ENCODE peak calls at places on chromosomes 7 and 10, in four cellular contexts. Z is IMR-90, N is K562, V is GM12878. F is an unnamed sample.

GRCh38 chr7:149286811-149287400 is 24.9 kb downstream of the ZNF783 start:
- DNase-seq in Z (peak), N (no peak), V (no peak), F (no peak)

GRCh38 chr10:113228570-113228969 is 278.5 kb downstream of the TCF7L2 start:
- DNase-seq in Z (peak), N (no peak), V (no peak), F (no peak)

GRCh38 chr7:155460926-155461613 is 3.1 kb downstream of the EN2 start:
- DNase-seq in Z (no peak), N (no peak), V (no peak), F (no peak)

GRCh38 chr7:111232249-111233084 is 141.5 kb downstream of the LRRN3 start:
- DNase-seq in Z (peak), N (no peak), V (no peak), F (peak)

GRCh38 chr10:130354555-130354954 is 218.4 kb downstream of the GLRX3 start:
- DNase-seq in Z (no peak), N (no peak), V (no peak), F (no peak)

GRCh38 chr10:131657318-131657984 is 243.4 kb upstream of the PPP2R2D start:
- DNase-seq in Z (no peak), N (no peak), V (no peak), F (no peak)

GRCh38 chr10:116255931-116256748 is 16.9 kb downstream of the GFRA1 start:
- DNase-seq in Z (no peak), N (no peak), V (no peak), F (no peak)

GRCh38 chr7:74365320-74366022 is 76.3 kb downstream of the CLIP2 start:
- DNase-seq in Z (peak), N (peak), V (no peak), F (peak)

GRCh38 chr7:14085901-14086300 is 96.4 kb upstream of the ETV1 start:
- DNase-seq in Z (no peak), N (no peak), V (no peak), F (no peak)

GRCh38 chr7:117790731-117791130 is 82.5 kb downstream of the CTTNBP2 start:
- DNase-seq in Z (no peak), N (no peak), V (no peak), F (no peak)

GRCh38 chr7:106616692-106617052 is 44.3 kb downstream of the CCDC71L start:
- DNase-seq in Z (peak), N (no peak), V (no peak), F (no peak)

GRCh38 chr10:115604627-115605026 is 511.5 kb downstream of the ATRNL1 start:
- DNase-seq in Z (no peak), N (no peak), V (no peak), F (no peak)

GRCh38 chr10:126119591-126119990 is 223.2 kb downstream of the FANK1 start:
- DNase-seq in Z (peak), N (no peak), V (no peak), F (no peak)

GRCh38 chr10:48609899-48610584 is 5.2 kb upstream of the ARHGAP22 start:
- DNase-seq in Z (no peak), N (no peak), V (peak), F (no peak)

GRCh38 chr7:73703985-73704639 is 15.4 kb downstream of the STX1A start:
- DNase-seq in Z (peak), N (peak), V (no peak), F (no peak)

GRCh38 chr7:158707610-158708009 is 3.0 kb upstream of the NCAPG2 start:
- DNase-seq in Z (no peak), N (no peak), V (no peak), F (no peak)

GRCh38 chr7:155988421-155988820 is 176.2 kb upstream of the SHH start:
- DNase-seq in Z (no peak), N (no peak), V (no peak), F (no peak)

GRCh38 chr7:100247152-100247757 is 27.5 kb downstream of the PVRIG start:
- DNase-seq in Z (peak), N (peak), V (no peak), F (peak)

GRCh38 chr7:40571796-40572195 is 437.0 kb downstream of the SUGCT start:
- DNase-seq in Z (peak), N (no peak), V (no peak), F (no peak)

GRCh38 chr10:97736902-97737769 is at the start of gene ZFYVE27:
- DNase-seq in Z (peak), N (peak), V (peak), F (peak)

GRCh38 chr10:86162696-86163400 is 203.7 kb downstream of the GRID1 start:
- DNase-seq in Z (no peak), N (no peak), V (no peak), F (no peak)

GRCh38 chr7:351681-352480 is 61.9 kb downstream of the FOXL3 start:
- DNase-seq in Z (no peak), N (no peak), V (no peak), F (no peak)

GRCh38 chr10:132893090-132893489 is 49.3 kb downstream of the CFAP46 start:
- DNase-seq in Z (no peak), N (no peak), V (no peak), F (no peak)

GRCh38 chr10:131703941-131704340 is 196.9 kb upstream of the PPP2R2D start:
- DNase-seq in Z (no peak), N (no peak), V (no peak), F (no peak)

GRCh38 chr7:92517626-92518025 is 10.7 kb downstream of the PEX1 start:
- DNase-seq in Z (peak), N (no peak), V (no peak), F (no peak)

GRCh38 chr10:124461642-124462347 is at the start of gene LHPP:
- DNase-seq in Z (peak), N (peak), V (peak), F (peak)

GRCh38 chr7:218896-219580 is 26.7 kb downstream of the FAM20C start:
- DNase-seq in Z (no peak), N (no peak), V (no peak), F (no peak)

GRCh38 chr7:153443031-153443430 is 609.2 kb upstream of the DPP6 start:
- DNase-seq in Z (no peak), N (no peak), V (no peak), F (no peak)

GRCh38 chr10:3781458-3782098 is 3.4 kb downstream of the KLF6 start:
- DNase-seq in Z (peak), N (no peak), V (no peak), F (peak)

GRCh38 chr10:77518258-77518909 is 119.2 kb downstream of the KCNMA1 start:
- DNase-seq in Z (no peak), N (no peak), V (no peak), F (no peak)

GRCh38 chr10:34186740-34187139 is 628.4 kb downstream of the PARD3 start:
- DNase-seq in Z (no peak), N (no peak), V (no peak), F (no peak)

DNA sequence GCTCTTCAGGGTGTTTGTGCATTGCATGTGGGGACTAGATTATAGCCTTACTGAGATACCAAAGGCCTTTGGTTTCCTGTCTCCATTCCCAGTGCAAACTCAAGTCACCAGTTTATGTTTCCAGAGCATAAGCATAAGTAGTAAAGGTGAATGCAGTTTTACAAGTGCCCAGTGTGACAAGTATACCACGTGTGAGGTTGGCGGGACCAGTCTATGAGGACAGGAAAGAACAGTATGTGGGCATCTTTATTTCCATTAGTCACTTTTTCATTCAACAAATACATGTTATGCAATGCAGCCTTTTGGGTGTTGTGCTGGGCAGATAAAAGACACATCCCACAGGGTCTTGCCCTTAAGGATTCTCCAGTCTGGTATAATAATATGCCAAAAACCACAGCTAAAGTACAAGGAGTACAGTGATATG is 146.5 kb downstream of the ARID5B start:
- DNase-seq in Z (no peak), N (no peak), V (no peak), F (peak)
- TF ChIP-seq FOS in Z (no peak), N (no peak), V (no peak), F (no peak)

DNA sequence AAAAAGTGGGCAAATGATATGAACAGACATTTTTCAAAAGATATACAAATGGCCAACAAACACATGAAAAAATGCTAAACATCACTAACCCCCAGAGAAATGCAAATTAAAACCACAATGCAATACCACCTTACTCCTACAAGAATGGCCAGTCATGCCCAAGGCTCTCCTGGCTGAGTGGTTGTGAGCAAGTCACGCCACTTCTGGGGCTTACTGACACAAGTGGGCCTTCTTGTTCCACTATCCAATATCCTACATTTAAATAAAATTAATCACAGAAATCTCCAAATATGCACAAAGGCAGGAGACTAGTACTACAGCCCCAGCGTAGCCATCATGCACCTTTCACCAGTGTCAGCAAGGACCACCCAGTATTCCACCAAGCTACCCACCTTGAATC is 181.9 kb downstream of the TNS3 start:
- DNase-seq in Z (no peak), N (no peak), V (no peak), F (no peak)
- TF ChIP-seq FOS in Z (no peak), N (no peak), V (no peak), F (no peak)

DNA sequence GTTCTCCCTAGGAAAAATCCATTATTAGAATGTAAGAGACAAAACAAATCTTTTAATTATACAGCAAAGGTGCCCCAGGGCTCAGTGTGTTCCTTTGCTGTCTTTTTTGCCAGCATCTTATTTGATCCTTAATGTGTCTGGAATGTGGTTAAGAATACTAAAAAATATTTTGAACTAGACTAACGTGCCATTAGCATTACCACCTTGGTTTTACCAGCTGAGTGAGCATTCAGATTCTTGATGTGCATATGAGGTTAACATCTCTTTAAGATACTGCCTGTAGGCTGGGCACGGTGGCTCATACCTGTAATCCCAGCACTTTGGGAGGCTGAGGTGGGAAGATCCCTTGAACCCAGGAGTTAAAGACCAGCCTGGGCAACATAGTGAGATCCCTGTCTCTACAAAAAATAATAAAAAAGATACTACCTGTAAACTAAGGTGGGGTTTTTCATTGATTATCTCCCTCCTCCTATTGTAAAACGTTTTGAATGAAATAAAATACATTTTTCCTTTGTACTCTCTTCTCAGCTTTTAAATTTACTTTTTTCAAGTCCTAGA is 96.6 kb downstream of the CCNY start:
- DNase-seq in Z (no peak), N (no peak), V (no peak), F (no peak)
- TF ChIP-seq FOS in Z (no peak), N (no peak), V (no peak), F (no peak)

GRCh38 chr10:5561704-5562645 is 37.2 kb downstream of the CALML3 start:
- DNase-seq in Z (no peak), N (no peak), V (no peak), F (no peak)

GRCh38 chr10:5557799-5558771 is 33.3 kb downstream of the CALML3 start:
- DNase-seq in Z (no peak), N (no peak), V (no peak), F (no peak)

GRCh38 chr10:5560142-5560843 is 35.5 kb downstream of the CALML3 start:
- DNase-seq in Z (no peak), N (peak), V (no peak), F (peak)

GRCh38 chr10:5560844-5561703 is 36.3 kb downstream of the CALML3 start:
- DNase-seq in Z (no peak), N (no peak), V (no peak), F (no peak)

GRCh38 chr10:5559642-5560141 is 34.9 kb downstream of the CALML3 start:
- DNase-seq in Z (peak), N (no peak), V (no peak), F (peak)
- TF ChIP-seq FOS in Z (no peak), N (no peak), V (no peak), F (no peak)

F was measured in endothelial cell of umbilical vein.